ENCODE peak calls at places on chromosomes 1 and 21, in four cellular contexts. O is heart right ventricle, G is astrocyte, D is heart left ventricle. K is an unnamed sample.

GRCh38 chr1:204142032-204142974 is 9.5 kb downstream of the ETNK2 start:
- DNase-seq in O (no peak), G (no peak), D (no peak), K (no peak)

GRCh38 chr1:227913969-227914791 is 33.6 kb downstream of the WNT9A start:
- DNase-seq in O (no peak), G (no peak), D (no peak), K (no peak)

GRCh38 chr1:209387969-209388329 is 195.6 kb upstream of the CAMK1G start:
- DNase-seq in O (no peak), G (peak), D (no peak), K (no peak)

GRCh38 chr1:30641557-30642353 is 81.6 kb downstream of the MATN1 start:
- DNase-seq in O (no peak), G (no peak), D (no peak), K (no peak)

GRCh38 chr1:21099034-21099868 is 77.4 kb downstream of the EIF4G3 start:
- DNase-seq in O (no peak), G (no peak), D (no peak), K (no peak)

GRCh38 chr1:75203415-75204277 is 69.5 kb downstream of the LHX8 start:
- DNase-seq in O (no peak), G (peak), D (no peak), K (peak)

GRCh38 chr1:8495928-8496401 is 178.1 kb downstream of the SLC45A1 start:
- DNase-seq in O (no peak), G (no peak), D (no peak), K (no peak)

GRCh38 chr1:13469343-13469742 is 44.5 kb downstream of the LRRC38 start:
- DNase-seq in O (no peak), G (no peak), D (peak), K (no peak)

GRCh38 chr1:169814265-169814664 is 19.6 kb upstream of the METTL18 start:
- DNase-seq in O (no peak), G (no peak), D (no peak), K (no peak)

GRCh38 chr1:101165944-101166343 is 70.9 kb upstream of the S1PR1 start:
- DNase-seq in O (no peak), G (no peak), D (no peak), K (no peak)

GRCh38 chr1:6111571-6111970 is 65.9 kb downstream of the KCNAB2 start:
- DNase-seq in O (peak), G (no peak), D (no peak), K (no peak)

GRCh38 chr21:16522512-16522911 is 792.7 kb downstream of the USP25 start:
- DNase-seq in O (no peak), G (peak), D (no peak), K (no peak)

DNA sequence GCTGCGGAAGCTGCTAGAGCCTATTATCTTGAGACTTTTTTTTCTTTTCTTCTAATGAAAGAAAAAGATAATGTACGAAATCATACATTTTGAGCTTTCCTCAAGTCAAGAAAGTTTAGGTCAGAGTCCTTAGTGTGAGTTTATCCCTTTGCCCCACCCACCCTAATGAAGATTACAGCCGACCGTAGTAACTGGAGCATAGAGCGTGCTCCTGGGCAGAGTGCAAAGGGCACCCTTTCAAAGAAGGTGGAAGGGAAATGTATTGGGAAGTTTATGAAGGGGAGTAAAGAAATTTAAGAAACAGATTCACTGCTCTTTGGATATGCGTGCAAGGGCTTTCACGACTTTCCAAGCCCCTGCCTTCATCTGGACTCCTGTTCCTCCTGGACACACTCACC is 17.2 kb downstream of the GNG12 start:
- DNase-seq in O (no peak), G (no peak), D (no peak), K (no peak)
- H3K27ac ChIP-seq in O (no peak), G (no peak), D (no peak), K (no peak)

DNA sequence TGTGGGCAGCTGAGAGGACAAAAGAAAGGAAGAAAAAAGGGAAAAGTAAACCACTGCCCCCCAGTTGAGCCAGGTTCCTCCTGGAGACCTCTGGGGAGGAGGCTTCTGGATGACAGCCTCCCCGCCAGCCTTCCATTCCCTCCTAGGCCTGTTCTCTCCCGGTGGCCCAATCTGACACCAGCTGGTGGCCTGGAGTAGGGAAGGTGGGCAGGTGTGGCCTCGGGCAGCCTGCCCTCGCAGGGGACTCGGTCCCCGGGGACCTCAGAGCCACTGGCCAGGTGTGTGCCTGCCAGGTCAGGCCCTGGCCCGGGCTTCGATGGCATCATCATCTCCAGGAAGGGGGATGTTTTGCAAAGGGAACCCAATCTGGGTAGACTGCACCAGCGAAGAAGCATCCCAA is 159.0 kb downstream of the CASZ1 start:
- DNase-seq in O (no peak), G (no peak), D (no peak), K (no peak)
- H3K27ac ChIP-seq in O (no peak), G (no peak), D (no peak), K (peak)

GRCh38 chr1:202130275-202130646 is 7.5 kb downstream of the GPR37L1 start:
- DNase-seq in O (no peak), G (no peak), D (no peak), K (no peak)
- H3K27ac ChIP-seq in O (no peak), G (no peak), D (no peak), K (no peak)

GRCh38 chr1:94884101-94884875 is 42.6 kb downstream of the CNN3 start:
- DNase-seq in O (no peak), G (peak), D (no peak), K (no peak)
- H3K27ac ChIP-seq in O (no peak), G (peak), D (no peak), K (no peak)

DNA sequence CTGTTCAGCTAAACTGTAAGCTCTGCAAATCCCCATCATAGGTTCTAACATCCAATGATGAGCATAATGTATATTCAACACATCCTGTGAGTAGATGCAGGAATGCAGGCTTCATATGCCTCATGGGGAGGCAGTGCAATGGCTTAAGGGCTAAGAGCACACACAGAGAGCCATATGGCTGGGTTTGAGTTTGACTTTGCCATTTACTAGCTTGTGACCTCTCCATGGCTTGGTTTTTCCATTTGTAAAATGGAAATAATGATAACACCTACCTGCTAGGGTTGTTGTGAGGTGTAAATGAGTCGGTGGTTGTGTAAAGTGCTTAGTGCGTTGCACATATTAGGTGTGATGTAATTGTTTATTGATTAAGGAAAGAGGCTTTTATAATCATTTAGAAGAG is 13.4 kb downstream of the RCSD1 start:
- DNase-seq in O (no peak), G (no peak), D (no peak), K (no peak)
- H3K27ac ChIP-seq in O (no peak), G (no peak), D (no peak), K (no peak)

GRCh38 chr1:45880930-45881329 is 77.5 kb downstream of the MAST2 start:
- DNase-seq in O (no peak), G (peak), D (no peak), K (no peak)
- H3K27ac ChIP-seq in O (no peak), G (no peak), D (no peak), K (no peak)

DNA sequence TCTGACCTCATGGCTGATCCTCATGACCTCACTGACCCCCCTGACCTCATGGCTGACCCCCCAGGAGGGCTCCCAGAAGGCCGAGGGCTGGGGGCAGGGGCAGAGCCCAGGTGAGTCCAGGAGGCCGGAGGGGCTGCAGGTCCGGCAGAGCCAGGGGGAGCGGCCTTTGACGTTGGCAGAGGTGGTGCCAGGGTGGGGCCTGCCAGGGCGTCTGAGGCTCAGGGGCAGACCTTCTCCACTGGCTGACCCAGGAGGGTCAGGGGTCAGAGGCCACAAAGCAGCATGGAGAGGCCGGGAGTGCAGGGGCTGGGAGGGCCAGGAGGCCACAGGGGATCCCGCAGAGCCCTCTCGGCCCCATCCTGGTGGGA is 28.1 kb upstream of the TTLL10 start:
- DNase-seq in O (no peak), G (no peak), D (no peak), K (no peak)
- H3K27ac ChIP-seq in O (no peak), G (no peak), D (no peak), K (no peak)

GRCh38 chr1:28134651-28135207 is 41.8 kb downstream of the PTAFR start:
- DNase-seq in O (no peak), G (no peak), D (no peak), K (no peak)
- H3K27ac ChIP-seq in O (no peak), G (no peak), D (no peak), K (no peak)

GRCh38 chr1:45569962-45570581 is 13.8 kb upstream of the NASP start:
- DNase-seq in O (peak), G (peak), D (peak), K (no peak)
- H3K27ac ChIP-seq in O (no peak), G (no peak), D (no peak), K (no peak)